ENCODE peak calls at places on chromosome 21, in ten cellular contexts. O is WTC11, Q is tibial nerve, N is omental fat pad, P is AG04449, K is AG04450, F is cardiac fibroblast, H is fibroblast of lung, U is progenitor cell of endocrine pancreas, D is Peyer's patch. I is an unnamed sample.

GRCh38 chr21:44052071-44052829 is 40.1 kb downstream of the TRAPPC10 start:
- DNase-seq in O (no peak), Q (no peak), N (no peak), P (no peak), K (no peak), F (peak), H (no peak), U (no peak), D (no peak), I (no peak)

GRCh38 chr21:25791321-25791720 is 56.5 kb downstream of the GABPA start:
- DNase-seq in O (no peak), Q (no peak), N (no peak), P (no peak), K (no peak), F (no peak), H (no peak), U (no peak), D (no peak), I (no peak)

GRCh38 chr21:38359090-38359489 is 102.3 kb downstream of the KCNJ15 start:
- DNase-seq in O (no peak), Q (no peak), N (no peak), P (no peak), K (no peak), F (no peak), H (no peak), U (no peak), D (no peak), I (no peak)

GRCh38 chr21:37297364-37297763 is 30.2 kb upstream of the VPS26C start:
- DNase-seq in O (no peak), Q (no peak), N (no peak), P (no peak), K (no peak), F (no peak), H (peak), U (no peak), D (no peak), I (no peak)

GRCh38 chr21:14737278-14737677 is 191.2 kb upstream of the SAMSN1 start:
- DNase-seq in O (no peak), Q (no peak), N (no peak), P (no peak), K (no peak), F (no peak), H (no peak), U (no peak), D (no peak), I (no peak)

GRCh38 chr21:42500736-42501135 is 4.7 kb upstream of the RSPH1 start:
- DNase-seq in O (no peak), Q (no peak), N (no peak), P (no peak), K (no peak), F (no peak), H (no peak), U (no peak), D (no peak), I (no peak)

GRCh38 chr21:37748351-37748750 is 167.9 kb downstream of the KCNJ6 start:
- DNase-seq in O (no peak), Q (no peak), N (no peak), P (no peak), K (no peak), F (no peak), H (peak), U (no peak), D (no peak), I (no peak)

GRCh38 chr21:27134513-27134912 is 167.6 kb upstream of the ADAMTS5 start:
- DNase-seq in O (no peak), Q (no peak), N (no peak), P (no peak), K (no peak), F (peak), H (peak), U (no peak), D (no peak), I (no peak)

GRCh38 chr21:42929969-42930368 is 4.5 kb upstream of the ERVH48-1 start:
- DNase-seq in O (no peak), Q (no peak), N (no peak), P (no peak), K (no peak), F (no peak), H (no peak), U (no peak), D (no peak), I (no peak)

GRCh38 chr21:25759573-25759972 is 24.8 kb downstream of the GABPA start:
- DNase-seq in O (no peak), Q (no peak), N (no peak), P (no peak), K (no peak), F (peak), H (no peak), U (no peak), D (no peak), I (no peak)

GRCh38 chr21:45404726-45405270 is at the start of gene COL18A1:
- DNase-seq in O (peak), Q (no peak), N (no peak), P (no peak), K (no peak), F (peak), H (peak), U (no peak), D (no peak), I (no peak)
- TF ChIP-seq CTCF in O (no peak), Q (no peak), N (no peak), P (no peak), K (no peak), F (no peak), H (no peak), U (no peak), D (no peak), I (no peak)

DNA sequence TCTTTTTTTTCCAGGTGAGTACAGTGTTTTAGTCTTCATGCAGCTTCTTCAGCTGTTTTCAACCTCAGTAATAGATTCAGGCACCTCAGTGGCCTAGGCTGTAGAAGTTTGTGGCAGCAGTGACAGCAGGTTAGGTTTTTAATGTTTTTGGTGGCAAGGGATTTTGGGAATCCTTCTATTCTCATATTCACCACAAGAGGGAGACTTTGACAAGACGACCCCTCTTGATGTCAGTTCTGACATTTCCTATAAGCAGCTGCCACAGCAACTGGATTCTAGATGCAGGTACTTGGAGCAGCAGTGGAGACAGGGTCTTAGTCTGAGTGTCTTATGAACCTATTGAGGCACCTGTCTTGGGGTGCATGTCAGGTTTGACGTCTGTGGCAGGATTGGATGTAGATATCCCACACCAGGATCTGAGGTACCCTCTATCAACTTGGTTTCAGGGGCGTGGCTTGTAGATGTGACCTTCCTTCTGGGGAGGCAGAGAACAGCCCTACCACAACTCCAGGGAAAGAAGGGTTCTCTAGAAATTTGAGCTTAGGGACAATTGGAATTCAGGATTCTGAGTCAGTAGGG is 1104.2 kb upstream of the TMPRSS15 start:
- DNase-seq in O (no peak), Q (no peak), N (no peak), P (no peak), K (no peak), F (no peak), H (no peak), U (no peak), D (no peak), I (no peak)
- TF ChIP-seq CTCF in O (peak), Q (no peak), N (no peak), P (no peak), K (no peak), F (no peak), H (no peak), U (peak), D (no peak), I (no peak)

DNA sequence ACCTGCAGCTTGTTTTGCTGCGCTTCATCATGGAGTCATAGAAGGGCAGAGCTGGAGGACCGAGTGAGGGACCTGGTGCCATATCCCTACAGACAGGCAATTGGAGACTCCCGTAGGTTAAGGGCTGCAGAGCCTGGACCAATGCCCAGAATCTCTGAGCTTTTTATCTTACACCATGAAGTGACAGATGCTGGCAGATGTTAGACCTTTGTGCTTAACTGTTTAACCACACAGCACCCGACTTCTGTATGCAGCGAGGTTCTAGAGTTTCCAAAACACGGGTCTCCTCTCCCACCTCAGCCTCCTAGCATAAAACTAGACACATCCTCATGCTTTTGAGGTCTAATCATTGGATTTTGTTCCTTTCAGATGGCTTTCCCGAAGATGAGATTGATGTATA is 47.5 kb downstream of the B3GALT5 start:
- DNase-seq in O (no peak), Q (no peak), N (no peak), P (no peak), K (peak), F (no peak), H (peak), U (no peak), D (no peak), I (no peak)
- TF ChIP-seq CTCF in O (no peak), Q (no peak), N (no peak), P (no peak), K (no peak), F (no peak), H (no peak), U (no peak), D (no peak), I (no peak)

GRCh38 chr21:29029524-29029923 is 5.1 kb downstream of the USP16 start:
- DNase-seq in O (no peak), Q (no peak), N (no peak), P (no peak), K (no peak), F (no peak), H (no peak), U (no peak), D (no peak), I (no peak)

GRCh38 chr21:29025328-29025713 is 853 bp downstream of the USP16 start:
- DNase-seq in O (no peak), Q (no peak), N (no peak), P (no peak), K (no peak), F (peak), H (peak), U (no peak), D (no peak), I (no peak)

GRCh38 chr21:29022141-29022540 is 2.3 kb upstream of the USP16 start:
- DNase-seq in O (no peak), Q (no peak), N (no peak), P (no peak), K (no peak), F (no peak), H (no peak), U (no peak), D (no peak), I (no peak)

GRCh38 chr21:29024474-29025327 is at the start of gene USP16:
- DNase-seq in O (peak), Q (peak), N (peak), P (peak), K (peak), F (peak), H (peak), U (peak), D (peak), I (peak)
- TF ChIP-seq CTCF in O (no peak), Q (no peak), N (no peak), P (peak), K (peak), F (no peak), H (no peak), U (peak), D (no peak), I (peak)

DNA sequence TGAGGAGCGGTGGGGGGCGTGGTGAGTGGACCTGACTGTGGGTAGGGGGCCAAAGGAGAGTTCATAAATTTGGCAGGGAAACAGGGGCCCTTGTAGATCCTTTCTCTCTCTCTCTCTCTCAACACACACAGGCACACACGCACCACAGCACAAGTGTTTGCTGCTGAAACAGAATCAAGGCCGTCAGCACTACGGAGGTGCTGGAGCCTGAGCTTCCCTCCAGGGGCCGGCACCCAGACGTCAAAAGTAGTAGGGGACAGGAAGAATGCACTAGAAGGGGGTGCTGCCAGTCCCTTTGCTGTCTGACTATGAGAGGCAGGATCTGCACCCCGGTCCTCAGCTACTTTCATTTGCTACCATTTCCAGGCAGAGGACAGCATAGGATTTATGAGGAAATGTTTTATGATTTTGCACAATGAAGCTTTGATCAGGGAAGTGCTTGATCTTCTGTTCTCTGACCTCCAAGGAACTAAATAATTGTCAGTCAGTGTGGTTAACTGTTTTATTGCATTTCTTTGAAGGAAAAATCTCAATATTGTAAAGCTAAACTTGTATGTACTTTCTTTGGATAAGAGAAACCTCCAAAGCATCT is 74.3 kb upstream of the FAM3B start:
- DNase-seq in O (no peak), Q (no peak), N (no peak), P (no peak), K (no peak), F (no peak), H (no peak), U (no peak), D (no peak), I (no peak)
- TF ChIP-seq CTCF in O (no peak), Q (no peak), N (no peak), P (no peak), K (no peak), F (no peak), H (no peak), U (no peak), D (no peak), I (no peak)